ENCODE peak calls at places on chromosomes 16 and 17, in nine cellular contexts. Z is fibroblast of lung, J is endodermal cell, V is gastrocnemius medialis, I is neuronal stem cell, Y is tibial nerve, B is prostate gland, X is heart right ventricle, P is SK-N-SH. C is an unnamed sample.

GRCh38 chr17:6366144-6366755 is 68.7 kb downstream of the AIPL1 start:
- DNase-seq in Z (peak; percentile 82), J (peak; percentile 77), V (no peak), I (no peak), Y (no peak), B (no peak), X (no peak), P (no peak), C (peak; percentile 24)

GRCh38 chr16:69311533-69312388 is 611 bp downstream of the VPS4A start:
- DNase-seq in Z (peak; percentile 28), J (peak; percentile 89), V (no peak), I (peak; percentile 27), Y (no peak), B (no peak), X (no peak), P (peak; percentile 80), C (peak; percentile 52)

GRCh38 chr16:78523212-78523995 is 423.9 kb downstream of the WWOX start:
- DNase-seq in Z (no peak), J (no peak), V (no peak), I (no peak), Y (no peak), B (no peak), X (no peak), P (no peak), C (no peak)

GRCh38 chr17:44001461-44001920 is 2.9 kb upstream of the NAGS start:
- DNase-seq in Z (no peak), J (no peak), V (no peak), I (no peak), Y (no peak), B (no peak), X (no peak), P (no peak), C (no peak)

GRCh38 chr17:31745964-31746650 is 112.9 kb downstream of the COPRS start:
- DNase-seq in Z (no peak), J (no peak), V (no peak), I (no peak), Y (no peak), B (no peak), X (no peak), P (no peak), C (no peak)

GRCh38 chr17:50934672-50935200 is 68.6 kb upstream of the TOB1 start:
- DNase-seq in Z (no peak), J (no peak), V (peak; percentile 41), I (no peak), Y (no peak), B (no peak), X (no peak), P (no peak), C (no peak)

GRCh38 chr16:49620158-49620867 is 235.6 kb downstream of the ZNF423 start:
- DNase-seq in Z (peak; percentile 76), J (peak; percentile 50), V (peak; percentile 82), I (no peak), Y (peak; percentile 56), B (no peak), X (peak; percentile 89), P (peak; percentile 88), C (peak; percentile 73)

GRCh38 chr17:66191607-66192377 is at the start of gene CEP112:
- DNase-seq in Z (peak; percentile 72), J (peak; percentile 99), V (peak; percentile 32), I (peak; percentile 91), Y (peak; percentile 35), B (peak; percentile 45), X (peak; percentile 84), P (peak; percentile 97), C (peak; percentile 85)

GRCh38 chr17:9669551-9670008 is 24.3 kb downstream of the USP43 start:
- DNase-seq in Z (peak; percentile 16), J (peak; percentile 81), V (no peak), I (no peak), Y (no peak), B (peak; percentile 57), X (no peak), P (no peak), C (no peak)

GRCh38 chr17:4045477-4045876 is 81.2 kb upstream of the ATP2A3 start:
- DNase-seq in Z (no peak), J (no peak), V (no peak), I (no peak), Y (no peak), B (no peak), X (no peak), P (no peak), C (no peak)

GRCh38 chr17:10197721-10198508 is 491 bp downstream of the GAS7 start:
- DNase-seq in Z (no peak), J (peak; percentile 80), V (no peak), I (no peak), Y (no peak), B (no peak), X (peak; percentile 30), P (peak; percentile 40), C (no peak)

GRCh38 chr16:20868890-20869289 is 31.3 kb downstream of the DCUN1D3 start:
- DNase-seq in Z (peak; percentile 69), J (peak; percentile 55), V (peak; percentile 78), I (no peak), Y (peak; percentile 62), B (peak; percentile 16), X (peak; percentile 92), P (peak; percentile 65), C (peak; percentile 89)
- H3K4me1 ChIP-seq in Z (peaks cover 35% of the 10 kb centered on the region), J (peaks cover 27% of the 10 kb centered on the region), V (peaks cover 58% of the 10 kb centered on the region), I (peaks cover 10% of the 10 kb centered on the region), Y (peaks cover 89% of the 10 kb centered on the region), B (peaks cover 2% of the 10 kb centered on the region), X (peaks cover 66% of the 10 kb centered on the region), P (peaks cover 41% of the 10 kb centered on the region), C (peaks cover 69% of the 10 kb centered on the region)

GRCh38 chr17:27554152-27554551 is 76.8 kb upstream of the LGALS9 start:
- DNase-seq in Z (peak; percentile 53), J (no peak), V (no peak), I (no peak), Y (no peak), B (no peak), X (no peak), P (no peak), C (peak; percentile 53)
- H3K27ac ChIP-seq in Z (peak overlapping the region; percentile 29), J (no peak overlapping the region), V (no peak overlapping the region), I (no peak overlapping the region), Y (no peak overlapping the region), B (no peak overlapping the region), X (no peak overlapping the region), P (no peak overlapping the region), C (peak overlapping the region; percentile 40)

DNA sequence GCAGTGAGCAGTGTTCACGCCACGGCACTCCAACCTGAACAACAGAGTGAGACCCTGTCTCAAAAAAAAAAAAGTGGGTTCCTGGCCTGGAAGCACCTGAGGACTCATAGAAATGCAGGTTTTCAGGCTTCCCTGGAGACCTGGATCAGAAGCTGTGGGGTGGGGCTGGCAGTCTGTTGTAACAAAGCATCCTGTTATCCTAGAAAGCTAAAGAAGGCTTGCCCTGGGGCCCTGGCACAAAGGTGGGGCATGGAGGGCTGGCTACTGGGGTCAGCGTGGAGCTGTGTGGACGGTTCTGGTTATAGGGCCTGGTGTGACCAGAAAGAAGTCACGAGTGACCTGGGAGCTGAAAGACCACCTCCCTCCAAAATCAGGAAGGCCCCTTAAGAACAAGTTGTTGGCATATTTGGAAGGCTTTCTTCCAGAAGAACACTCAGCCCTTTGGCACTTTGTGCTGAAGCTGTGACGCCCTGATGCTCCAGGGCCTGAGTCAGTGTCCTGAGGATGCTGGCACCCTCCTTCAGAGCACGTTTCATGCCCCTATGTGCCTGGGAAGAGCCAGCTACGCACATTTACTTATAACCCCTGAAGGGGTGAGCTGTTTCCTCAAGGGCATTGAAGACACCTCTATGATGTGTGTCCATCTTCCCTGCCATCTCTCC is 6.2 kb downstream of the CRISPLD2 start:
- DNase-seq in Z (peak; percentile 36), J (no peak), V (no peak), I (no peak), Y (no peak), B (no peak), X (no peak), P (no peak), C (no peak)
- H3K4me1 ChIP-seq in Z (peaks cover 34% of the 10 kb centered on the region), J (no peaks in the 10 kb centered on the region), V (no peaks in the 10 kb centered on the region), I (peaks cover 1% of the 10 kb centered on the region), Y (peaks cover 72% of the 10 kb centered on the region), B (peaks cover 5% of the 10 kb centered on the region), X (peaks cover 8% of the 10 kb centered on the region), P (peaks cover 18% of the 10 kb centered on the region), C (no peaks in the 10 kb centered on the region)

GRCh38 chr17:21036361-21036881 is 6.4 kb downstream of the USP22 start:
- DNase-seq in Z (peak; percentile 49), J (no peak), V (no peak), I (no peak), Y (no peak), B (no peak), X (no peak), P (no peak), C (no peak)

GRCh38 chr17:21031756-21032396 is 10.9 kb downstream of the USP22 start:
- DNase-seq in Z (no peak), J (no peak), V (no peak), I (no peak), Y (no peak), B (no peak), X (no peak), P (no peak), C (no peak)

GRCh38 chr17:21037117-21037803 is 5.6 kb downstream of the USP22 start:
- DNase-seq in Z (no peak), J (no peak), V (no peak), I (no peak), Y (no peak), B (no peak), X (no peak), P (no peak), C (no peak)

GRCh38 chr17:21033350-21033749 is 9.5 kb downstream of the USP22 start:
- DNase-seq in Z (peak; percentile 48), J (no peak), V (no peak), I (no peak), Y (no peak), B (no peak), X (no peak), P (no peak), C (no peak)

DNA sequence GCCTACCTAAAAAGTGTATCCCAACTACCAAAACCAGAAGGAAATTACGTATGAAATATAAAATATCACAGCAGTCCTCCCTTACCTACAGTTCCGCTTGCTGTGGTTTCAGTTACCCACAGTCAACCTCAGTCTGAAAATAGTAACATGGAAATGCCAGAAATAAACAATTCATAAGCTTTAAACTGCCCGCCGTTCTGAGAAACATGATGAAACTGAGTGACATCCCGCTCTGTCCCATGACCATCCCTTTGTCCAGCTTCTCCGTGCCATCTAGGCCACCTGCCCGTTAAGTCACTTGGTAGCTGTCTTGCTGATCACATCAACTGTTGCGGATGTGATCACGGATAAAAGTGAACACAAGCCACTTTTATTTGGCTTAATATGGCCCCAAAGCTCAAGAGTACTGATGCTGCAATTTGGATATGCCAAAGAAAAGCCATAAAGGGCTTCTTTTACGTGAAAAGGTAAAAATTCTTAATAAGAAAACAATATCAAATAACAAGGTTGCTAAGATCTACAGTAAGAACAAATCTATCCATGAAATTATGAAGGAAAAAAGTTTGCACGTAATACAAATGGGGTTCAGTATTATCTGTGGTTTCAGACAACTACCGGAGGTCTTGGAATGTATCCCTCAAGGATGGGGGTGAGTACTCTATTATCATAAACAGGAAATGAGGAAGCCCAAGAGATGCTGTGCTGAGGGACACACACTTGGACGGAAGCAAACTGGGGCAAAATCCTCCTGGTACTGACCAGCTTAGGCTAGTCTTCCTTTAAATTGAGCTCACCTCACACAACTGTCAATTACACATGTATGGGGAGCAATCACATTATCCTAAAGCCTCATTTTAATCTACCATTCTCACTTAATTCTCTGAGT is 8.2 kb downstream of the USP22 start:
- DNase-seq in Z (peak; percentile 38), J (no peak), V (peak; percentile 95), I (no peak), Y (no peak), B (no peak), X (no peak), P (no peak), C (no peak)
- H3K27ac ChIP-seq in Z (peak overlapping the region; percentile 8), J (no peak overlapping the region), V (peak overlapping the region; percentile 99), I (no peak overlapping the region), Y (no peak overlapping the region), B (peak overlapping the region; percentile 44), X (no peak overlapping the region), P (no peak overlapping the region), C (no peak overlapping the region)

C was measured in body of pancreas.